ENCODE peak calls at places on chromosomes 16 and 17, in nine cellular contexts. K is OCI-LY7, L is mesothelial cell of epicardium, T is NCI-H1092, G is aorta, R is omental fat pad, W is ovary, U is memory B cell, P is AG20443. V is an unnamed sample.

GRCh38 chr16:51577621-51578303 is 426.7 kb upstream of the SALL1 start:
- DNase-seq in K (no peak), L (no peak), T (peak; percentile 27), G (no peak), R (no peak), W (no peak), U (no peak), P (no peak), V (no peak)

GRCh38 chr17:82734987-82735866 is at the start of gene FN3K:
- DNase-seq in K (no peak), L (no peak), T (peak; percentile 39), G (peak; percentile 88), R (no peak), W (peak; percentile 78), U (no peak), P (peak; percentile 86), V (peak; percentile 65)

GRCh38 chr16:11410382-11411058 is 65.3 kb downstream of the RMI2 start:
- DNase-seq in K (no peak), L (no peak), T (no peak), G (peak; percentile 88), R (no peak), W (no peak), U (no peak), P (no peak), V (no peak)

GRCh38 chr17:81513669-81514484 is 1.3 kb upstream of the ACTG1 start:
- DNase-seq in K (peak; percentile 71), L (peak; percentile 56), T (peak; percentile 48), G (peak; percentile 91), R (no peak), W (peak; percentile 61), U (no peak), P (peak; percentile 58), V (peak; percentile 59)

GRCh38 chr16:3304370-3304769 is 860 bp downstream of the TIGD7 start:
- DNase-seq in K (no peak), L (no peak), T (no peak), G (no peak), R (no peak), W (no peak), U (no peak), P (no peak), V (no peak)

GRCh38 chr17:54968954-54969400 is 412 bp downstream of the STXBP4 start:
- DNase-seq in K (no peak), L (no peak), T (no peak), G (no peak), R (no peak), W (no peak), U (no peak), P (peak; percentile 50), V (no peak)

GRCh38 chr16:84061236-84061830 is 18.7 kb upstream of the SLC38A8 start:
- DNase-seq in K (no peak), L (no peak), T (no peak), G (no peak), R (no peak), W (no peak), U (no peak), P (no peak), V (no peak)

GRCh38 chr17:61063528-61063927 is 336.1 kb upstream of the TBX2 start:
- DNase-seq in K (no peak), L (no peak), T (no peak), G (no peak), R (no peak), W (no peak), U (no peak), P (no peak), V (no peak)

GRCh38 chr16:78045865-78046581 is 23.7 kb downstream of the CLEC3A start:
- DNase-seq in K (no peak), L (peak; percentile 79), T (no peak), G (peak; percentile 92), R (no peak), W (peak; percentile 33), U (no peak), P (peak; percentile 79), V (no peak)

GRCh38 chr16:87855852-87856715 is 13.2 kb downstream of the SLC7A5 start:
- DNase-seq in K (peak; percentile 70), L (no peak), T (no peak), G (no peak), R (no peak), W (no peak), U (no peak), P (no peak), V (no peak)

GRCh38 chr16:75591001-75591852 is 25.0 kb downstream of the GABARAPL2 start:
- DNase-seq in K (no peak), L (no peak), T (no peak), G (peak; percentile 79), R (no peak), W (peak; percentile 40), U (no peak), P (peak; percentile 86), V (no peak)

GRCh38 chr16:57846078-57846697 is 43.9 kb upstream of the KIFC3 start:
- DNase-seq in K (no peak), L (no peak), T (no peak), G (no peak), R (no peak), W (peak; percentile 62), U (no peak), P (no peak), V (no peak)

GRCh38 chr16:75627856-75628255 is 4.8 kb upstream of the ADAT1 start:
- DNase-seq in K (no peak), L (no peak), T (no peak), G (no peak), R (no peak), W (no peak), U (no peak), P (no peak), V (no peak)

GRCh38 chr16:69077251-69077650 is 28.2 kb upstream of the HAS3 start:
- DNase-seq in K (no peak), L (no peak), T (no peak), G (no peak), R (no peak), W (no peak), U (no peak), P (no peak), V (no peak)

GRCh38 chr16:73418746-73419145 is 370.8 kb upstream of the ZFHX3 start:
- DNase-seq in K (no peak), L (no peak), T (no peak), G (no peak), R (no peak), W (no peak), U (no peak), P (no peak), V (no peak)

GRCh38 chr17:81044764-81045589 is 10.0 kb downstream of the BAIAP2 start:
- DNase-seq in K (no peak), L (peak; percentile 56), T (peak; percentile 45), G (peak; percentile 93), R (peak; percentile 60), W (peak; percentile 56), U (no peak), P (peak; percentile 84), V (peak; percentile 27)

GRCh38 chr17:74842599-74843351 is 16.9 kb downstream of the GRIN2C start:
- DNase-seq in K (no peak), L (peak; percentile 49), T (peak; percentile 49), G (peak; percentile 92), R (no peak), W (peak; percentile 78), U (no peak), P (peak; percentile 95), V (peak; percentile 71)

GRCh38 chr17:83073389-83074063 is 5.9 kb upstream of the METRNL start:
- DNase-seq in K (no peak), L (no peak), T (no peak), G (no peak), R (no peak), W (no peak), U (no peak), P (no peak), V (no peak)

GRCh38 chr16:69927056-69927757 is 23.9 kb upstream of the CLEC18A start:
- DNase-seq in K (no peak), L (no peak), T (no peak), G (peak; percentile 91), R (no peak), W (peak; percentile 86), U (no peak), P (peak; percentile 88), V (no peak)

GRCh38 chr16:84412262-84412661 is 43.9 kb downstream of the ATP2C2 start:
- DNase-seq in K (no peak), L (no peak), T (no peak), G (no peak), R (no peak), W (no peak), U (no peak), P (no peak), V (no peak)

GRCh38 chr17:71914812-71915211 is 206.0 kb upstream of the SOX9 start:
- DNase-seq in K (no peak), L (no peak), T (no peak), G (no peak), R (no peak), W (no peak), U (no peak), P (no peak), V (no peak)

GRCh38 chr16:86508947-86509758 is 1.2 kb upstream of the FOXF1 start:
- DNase-seq in K (no peak), L (no peak), T (no peak), G (peak; percentile 87), R (no peak), W (peak; percentile 19), U (no peak), P (peak; percentile 88), V (no peak)

V was measured in NCI-H1436.